ENCODE peak calls at places on chromosomes 2 and 18, in eight cellular contexts. V is NCI-H1417 treated with DMSO at 0.1 percent for 48 hours; Z is fibroblast of the aortic adventitia; M is stimulated activated naive CD8-positive, alpha-beta T cell treated with anti-CD3 and anti-CD28 coated beads, Interleukin-15, Interleukin-2, amounts not matched to agents 100 U/mL and 50 U/mL, for 24 hours; Y is SW 1271; F is left ventricle myocardium inferior; G is T-helper 9 cell; L is GM20000. U is an unnamed sample.

GRCh38 chr18:3790702-3791101 is 340.7 kb downstream of the TGIF1 start:
- DNase-seq in F (no peak), Y (no peak), L (no peak), Z (peak; percentile 53), G (no peak), M (no peak), V (peak; percentile 90), U (no peak)

GRCh38 chr18:13369756-13370510 is 151.4 kb downstream of the LDLRAD4 start:
- DNase-seq in Z (no peak), G (no peak), V (no peak), M (no peak), Y (no peak), L (no peak), F (no peak), U (no peak)

GRCh38 chr2:219060821-219061791 is at the start of gene IHH:
- DNase-seq in M (peak; percentile 27), V (no peak), F (no peak), Y (no peak), L (peak; percentile 52), Z (no peak), G (no peak), U (no peak)

GRCh38 chr2:75429036-75429435 is 131.7 kb downstream of the EVA1A start:
- DNase-seq in L (no peak), Y (no peak), G (no peak), F (no peak), V (no peak), M (no peak), Z (no peak), U (no peak)

GRCh38 chr2:80238692-80239469 is 65.7 kb downstream of the LRRTM1 start:
- DNase-seq in V (no peak), F (no peak), M (peak; percentile 23), Y (no peak), G (no peak), Z (peak; percentile 45), L (peak; percentile 10), U (no peak)

GRCh38 chr18:22678486-22678885 is 254.6 kb upstream of the RBBP8 start:
- DNase-seq in Z (peak; percentile 69), F (no peak), Y (no peak), G (no peak), L (no peak), V (no peak), M (no peak), U (no peak)

GRCh38 chr2:81598437-81598836 is 1293.9 kb upstream of the LRRTM1 start:
- DNase-seq in Z (no peak), F (no peak), L (no peak), V (no peak), M (no peak), Y (no peak), G (no peak), U (no peak)

GRCh38 chr2:239913632-239914417 is 111.3 kb downstream of the NDUFA10 start:
- DNase-seq in V (no peak), G (no peak), Z (no peak), L (no peak), F (no peak), Y (no peak), M (no peak), U (no peak)

GRCh38 chr2:229901819-229902218 is 20.0 kb downstream of the TRIP12 start:
- DNase-seq in Y (peak; percentile 5), M (no peak), L (no peak), G (no peak), V (no peak), F (no peak), Z (peak; percentile 77), U (no peak)

GRCh38 chr2:65277791-65278449 is 50.3 kb downstream of the ACTR2 start:
- DNase-seq in Y (no peak), Z (no peak), V (no peak), M (no peak), F (no peak), G (no peak), L (no peak), U (no peak)

GRCh38 chr18:34626404-34627137 is 83.5 kb upstream of the DTNA start:
- DNase-seq in L (no peak), G (no peak), F (no peak), M (no peak), Y (no peak), V (no peak), Z (peak; percentile 21), U (no peak)

U was measured in T follicular helper cell.